ENCODE peak calls at places on chromosomes 4 and X, in nine cellular contexts. C, H, Z, K, O, X, J, M and G are unnamed samples.

GRCh38 chr4:168272488-168272887 is 46.1 kb downstream of the DDX60 start:
- DNase-seq in K (no peak), H (no peak), J (no peak), Z (no peak), O (no peak), X (no peak), C (no peak), M (no peak), G (no peak)

GRCh38 chr4:39036172-39036571 is 4.0 kb upstream of the TMEM156 start:
- DNase-seq in Z (no peak), O (no peak), H (no peak), C (peak), M (no peak), X (no peak), J (peak), K (no peak), G (no peak)

GRCh38 chrX:63686878-63687714 is 97.9 kb downstream of the ARHGEF9 start:
- DNase-seq in C (peak), O (no peak), Z (no peak), K (no peak), X (no peak), H (no peak), M (no peak), J (peak), G (no peak)

GRCh38 chr4:80026080-80026479 is 46.9 kb downstream of the ANTXR2 start:
- DNase-seq in O (no peak), Z (no peak), X (no peak), C (peak), K (no peak), H (no peak), J (no peak), M (no peak), G (no peak)

GRCh38 chr4:81550005-81550896 is 78.5 kb upstream of the RASGEF1B start:
- DNase-seq in O (no peak), K (no peak), X (no peak), C (no peak), H (peak), M (no peak), J (peak), Z (peak), G (no peak)

GRCh38 chrX:68692651-68693050 is 45.2 kb downstream of the STARD8 start:
- DNase-seq in H (no peak), M (no peak), X (no peak), J (no peak), O (no peak), Z (no peak), K (no peak), C (peak), G (no peak)

GRCh38 chrX:24396930-24397277 is 36.5 kb downstream of the SUPT20HL1 start:
- DNase-seq in M (no peak), C (no peak), Z (no peak), H (no peak), K (no peak), O (no peak), J (no peak), X (no peak), G (no peak)

GRCh38 chr4:120520761-120521160 is 401.8 kb downstream of the PRDM5 start:
- DNase-seq in X (no peak), Z (no peak), K (no peak), C (no peak), H (no peak), M (no peak), J (no peak), O (no peak), G (no peak)

GRCh38 chr4:20428410-20429160 is 176.9 kb downstream of the SLIT2 start:
- DNase-seq in J (no peak), X (no peak), H (no peak), C (peak), O (no peak), Z (no peak), M (no peak), K (no peak), G (no peak)

GRCh38 chr4:46146993-46147392 is 23.1 kb upstream of the GABRG1 start:
- DNase-seq in K (no peak), M (no peak), Z (no peak), J (no peak), O (no peak), X (no peak), H (no peak), C (no peak), G (no peak)

GRCh38 chr4:7239844-7240243 is 47.5 kb downstream of the SORCS2 start:
- DNase-seq in Z (no peak), O (no peak), X (no peak), H (no peak), M (no peak), C (no peak), K (no peak), J (no peak), G (no peak)

GRCh38 chr4:7238300-7238960 is 46.1 kb downstream of the SORCS2 start:
- DNase-seq in H (no peak), J (no peak), C (no peak), M (no peak), O (no peak), X (no peak), Z (no peak), K (no peak), G (no peak)

GRCh38 chr4:7239101-7239820 is 46.9 kb downstream of the SORCS2 start:
- DNase-seq in O (no peak), C (no peak), K (no peak), J (no peak), H (no peak), X (no peak), Z (no peak), M (no peak), G (no peak)

GRCh38 chr4:7241587-7242125 is 49.3 kb downstream of the SORCS2 start:
- DNase-seq in C (no peak), Z (no peak), K (no peak), H (no peak), X (no peak), M (no peak), J (no peak), O (no peak), G (no peak)

DNA sequence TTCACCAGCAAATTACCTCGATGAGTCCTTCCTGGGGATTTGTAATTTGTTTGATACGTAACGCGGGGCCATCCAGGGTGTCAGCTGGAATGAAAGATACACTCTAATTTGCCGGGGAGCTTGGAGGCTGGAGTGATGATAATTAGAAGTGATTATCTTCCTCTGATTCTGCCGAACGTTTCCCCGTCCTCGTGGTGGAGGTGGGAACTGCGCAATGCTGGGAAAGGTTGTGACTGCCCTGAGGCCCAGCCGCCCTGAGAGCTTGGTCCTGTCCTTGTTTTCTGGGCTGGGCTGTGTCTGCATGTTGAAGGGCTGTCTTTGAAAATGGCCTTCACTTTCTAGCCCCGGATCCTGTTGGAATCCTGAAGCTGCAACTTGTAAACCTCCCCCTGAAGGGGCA is 48.0 kb downstream of the SORCS2 start:
- DNase-seq in J (no peak), X (no peak), K (no peak), Z (no peak), C (no peak), H (no peak), M (no peak), O (no peak), G (no peak)
- TF ChIP-seq CTCF in J (no peak), X (no peak), K (no peak), Z (no peak), C (no peak), H (no peak), M (no peak), O (no peak), G (no peak)

GRCh38 chr4:2843909-2844584 is 403 bp downstream of the ADD1 start:
- DNase-seq in M (peak), C (peak), K (peak), H (peak), X (peak), O (peak), Z (no peak), J (peak), G (peak)

GRCh38 chr4:2847297-2847871 is 3.7 kb downstream of the ADD1 start:
- DNase-seq in X (no peak), Z (no peak), O (peak), M (no peak), K (no peak), J (no peak), C (no peak), H (no peak), G (no peak)

GRCh38 chr4:2846172-2846571 is 2.5 kb downstream of the ADD1 start:
- DNase-seq in O (no peak), M (no peak), J (no peak), C (no peak), Z (no peak), X (no peak), H (no peak), K (no peak), G (no peak)

GRCh38 chr4:2842667-2843022 is 999 bp upstream of the ADD1 start:
- DNase-seq in X (no peak), H (no peak), K (no peak), C (no peak), O (no peak), M (no peak), Z (no peak), J (no peak), G (no peak)

DNA sequence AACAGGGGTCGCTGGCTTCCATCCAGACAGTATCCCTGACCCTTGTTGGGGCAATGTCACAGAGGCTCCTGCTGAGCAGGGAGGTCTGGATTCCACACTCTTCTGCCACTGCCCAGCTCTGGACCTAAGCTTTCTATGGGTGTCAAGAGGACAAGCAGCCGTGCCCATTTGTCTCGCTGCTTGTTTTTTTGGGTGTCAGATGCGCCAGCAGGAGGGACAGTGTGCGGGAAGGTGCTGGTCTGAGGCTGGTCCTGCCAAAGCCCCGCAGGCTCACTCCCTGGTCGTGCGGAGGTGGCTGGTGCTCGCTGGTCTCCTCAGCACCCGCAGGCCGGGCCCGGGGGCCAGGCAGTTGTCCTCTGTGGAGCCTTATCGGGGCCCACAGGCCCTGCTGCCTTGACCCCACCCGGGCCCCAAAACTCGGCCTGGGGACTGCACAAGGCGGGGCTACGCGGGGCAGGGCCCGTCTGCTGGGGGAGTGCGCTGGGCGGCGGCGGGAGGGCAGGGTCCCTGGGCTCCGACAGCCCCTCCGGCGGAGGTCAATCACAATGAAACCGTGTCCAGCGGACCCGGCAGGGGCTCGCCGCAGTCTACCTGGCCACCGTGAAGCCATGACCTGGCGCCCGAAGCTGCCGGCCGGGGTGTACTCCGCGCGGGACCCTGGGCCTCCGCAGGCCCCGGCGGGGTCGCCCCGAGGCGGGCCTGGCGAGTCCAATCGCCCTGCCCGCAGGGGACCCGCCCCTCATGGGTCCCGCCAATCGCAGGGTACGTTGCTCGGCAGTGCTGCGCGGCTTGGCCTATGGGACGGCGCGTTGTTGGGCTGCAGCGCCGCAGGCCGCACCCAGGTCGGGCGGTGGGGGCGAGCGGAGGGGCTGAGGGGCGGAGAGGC is at the start of gene ADD1:
- DNase-seq in Z (peak), H (peak), C (peak), O (peak), M (peak), J (peak), K (peak), X (peak), G (peak)
- TF ChIP-seq POLR2A in Z (peak), H (peak), C (peak), O (peak), M (peak), J (peak), K (peak), X (peak), G (peak)

GRCh38 chr4:108492816-108493595 is 127.4 kb upstream of the RPL34 start:
- DNase-seq in K (no peak), J (no peak), Z (no peak), O (peak), H (no peak), X (no peak), M (no peak), C (peak), G (no peak)
- TF ChIP-seq CTCF in K (no peak), J (no peak), Z (no peak), O (no peak), H (no peak), X (no peak), M (no peak), C (peak), G (no peak)

GRCh38 chr4:124713213-124713592 is 671 bp upstream of the ANKRD50 start:
- DNase-seq in K (peak), Z (peak), X (peak), J (peak), H (peak), C (peak), M (peak), O (peak), G (peak)
- TF ChIP-seq POLR2A in K (no peak), Z (peak), X (no peak), J (no peak), H (no peak), C (no peak), M (no peak), O (no peak), G (no peak)

GRCh38 chr4:103915224-103915869 is 195.6 kb upstream of the TACR3 start:
- DNase-seq in X (no peak), J (no peak), C (no peak), H (no peak), O (no peak), Z (no peak), M (no peak), K (no peak), G (no peak)
- TF ChIP-seq CTCF in X (no peak), J (peak), C (peak), H (no peak), O (no peak), Z (no peak), M (no peak), K (no peak), G (no peak)

GRCh38 chr4:119025916-119026661 is 109.5 kb upstream of the MYOZ2 start:
- DNase-seq in Z (no peak), K (peak), M (peak), C (peak), H (peak), X (peak), O (no peak), J (peak), G (peak)

GRCh38 chr4:119027815-119028214 is 107.8 kb upstream of the MYOZ2 start:
- DNase-seq in K (no peak), Z (no peak), X (no peak), H (no peak), M (no peak), O (no peak), C (no peak), J (no peak), G (no peak)

GRCh38 chr4:119025440-119025839 is 110.2 kb upstream of the MYOZ2 start:
- DNase-seq in H (peak), M (no peak), C (peak), O (no peak), X (peak), K (peak), J (peak), Z (no peak), G (no peak)

GRCh38 chr4:119028296-119028695 is 107.3 kb upstream of the MYOZ2 start:
- DNase-seq in O (no peak), Z (no peak), H (no peak), J (no peak), C (no peak), M (no peak), X (no peak), K (no peak), G (no peak)

GRCh38 chr4:119026662-119027444 is 108.8 kb upstream of the MYOZ2 start:
- DNase-seq in H (peak), M (peak), X (no peak), C (no peak), K (no peak), O (no peak), J (no peak), Z (no peak), G (peak)
- TF ChIP-seq POLR2A in H (peak), M (no peak), X (no peak), C (no peak), K (no peak), O (no peak), J (no peak), Z (no peak), G (peak)

GRCh38 chr4:82798168-82799005 is at the start of gene SCD5:
- DNase-seq in C (peak), J (peak), O (peak), M (peak), K (peak), H (peak), Z (peak), X (peak), G (peak)
- TF ChIP-seq CTCF in C (no peak), J (no peak), O (no peak), M (no peak), K (no peak), H (no peak), Z (no peak), X (no peak), G (no peak)

GRCh38 chr4:73458184-73459047 is 22.4 kb downstream of the AFP start:
- DNase-seq in O (no peak), J (no peak), M (no peak), K (no peak), C (no peak), Z (no peak), X (no peak), H (no peak), G (no peak)
- TF ChIP-seq POLR2A in O (no peak), J (no peak), M (no peak), K (no peak), C (no peak), Z (no peak), X (no peak), H (no peak), G (no peak)

GRCh38 chr4:105434940-105435339 is 38.9 kb downstream of the PPA2 start:
- DNase-seq in K (no peak), O (no peak), Z (no peak), M (no peak), H (no peak), X (no peak), J (no peak), C (no peak), G (no peak)

GRCh38 chr4:105436414-105436813 is 37.4 kb downstream of the PPA2 start:
- DNase-seq in J (no peak), Z (no peak), O (no peak), M (no peak), X (no peak), H (no peak), K (no peak), C (no peak), G (no peak)

DNA sequence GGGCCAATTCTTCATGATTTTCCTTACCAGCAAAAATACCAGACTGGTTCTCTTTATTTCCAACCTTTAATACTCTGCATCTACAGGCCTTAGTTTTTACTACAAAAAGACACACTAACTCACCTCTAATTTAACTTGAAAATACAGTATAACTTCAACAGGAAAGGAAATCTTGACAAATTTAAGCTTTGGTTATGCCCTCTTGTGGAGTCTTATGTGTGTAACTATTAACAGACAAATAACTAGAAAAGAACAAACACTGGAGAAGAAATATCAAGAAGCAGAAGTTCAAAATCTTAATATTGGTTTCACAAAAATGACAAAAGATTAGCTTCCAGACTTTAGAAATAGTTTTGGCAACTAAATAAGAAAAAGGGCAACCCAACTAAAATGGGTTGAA is 33.0 kb downstream of the PPA2 start:
- DNase-seq in H (no peak), M (no peak), J (no peak), O (no peak), Z (no peak), C (no peak), K (no peak), X (no peak), G (no peak)
- TF ChIP-seq CTCF in H (no peak), M (no peak), J (no peak), O (no peak), Z (no peak), C (peak), K (no peak), X (no peak), G (no peak)